ENCODE peak calls at places on chromosome 3, in eight cellular contexts. E is NB4; J is amniotic epithelial cell; B is activated CD4-positive, alpha-beta T cell treated with anti-CD3 and anti-CD28 coated beads, Interleukin-2, amount 10 ng/mL, durations not matched to agents 24 days and 14 days; D is hepatic stellate cell; G is uterus; Z is fibroblast of lung; A is HS-5. N is an unnamed sample.

GRCh38 chr3:69738291-69738690 is 973 bp upstream of the MITF start:
- DNase-seq in G (no peak), E (peak), J (peak), A (no peak), B (no peak), Z (peak), D (no peak), N (peak)

GRCh38 chr3:73490453-73491311 is 134.1 kb downstream of the PDZRN3 start:
- DNase-seq in D (no peak), J (peak), Z (peak), B (no peak), G (no peak), E (no peak), A (no peak), N (no peak)

GRCh38 chr3:48039487-48040190 is 23.4 kb upstream of the MAP4 start:
- DNase-seq in G (no peak), J (peak), A (peak), E (peak), D (peak), B (no peak), Z (peak), N (peak)

GRCh38 chr3:17070560-17070959 is 185.8 kb downstream of the PLCL2 start:
- DNase-seq in D (no peak), A (no peak), G (no peak), Z (peak), E (no peak), J (peak), B (no peak), N (no peak)

GRCh38 chr3:169430687-169431404 is 232.7 kb downstream of the MECOM start:
- DNase-seq in J (peak), Z (peak), B (peak), G (peak), A (no peak), E (peak), D (no peak), N (peak)

GRCh38 chr3:102400766-102401165 is 34.0 kb upstream of the ZPLD1 start:
- DNase-seq in A (peak), B (no peak), G (no peak), Z (peak), D (no peak), J (peak), E (no peak), N (peak)

GRCh38 chr3:128089135-128089534 is 34.5 kb downstream of the RUVBL1 start:
- DNase-seq in Z (no peak), A (no peak), J (no peak), E (no peak), D (no peak), G (no peak), B (no peak), N (no peak)

GRCh38 chr3:101036676-101037075 is 43.5 kb upstream of the ABI3BP start:
- DNase-seq in Z (no peak), B (no peak), E (no peak), G (no peak), D (no peak), A (no peak), J (no peak), N (peak)

GRCh38 chr3:83934208-83935150 is 1024.3 kb upstream of the CADM2 start:
- DNase-seq in J (no peak), A (peak), E (peak), Z (peak), B (no peak), G (no peak), D (no peak), N (peak)

GRCh38 chr3:111277226-111277625 is 205.6 kb downstream of the NECTIN3 start:
- DNase-seq in D (peak), J (peak), Z (peak), G (no peak), B (peak), A (no peak), E (peak), N (peak)

GRCh38 chr3:13934315-13934714 is 54.4 kb upstream of the WNT7A start:
- DNase-seq in D (no peak), E (no peak), Z (no peak), B (no peak), G (no peak), A (no peak), J (no peak), N (no peak)

GRCh38 chr3:126083511-126083912 is 412 bp downstream of the SLC41A3 start:
- DNase-seq in G (peak), J (peak), D (peak), E (peak), B (peak), A (no peak), Z (peak), N (peak)

GRCh38 chr3:23810342-23811116 is 4.8 kb downstream of the UBE2E1 start:
- DNase-seq in A (no peak), E (peak), Z (peak), J (peak), B (peak), G (peak), D (peak), N (no peak)

GRCh38 chr3:189275852-189276251 is 104.1 kb downstream of the TPRG1 start:
- DNase-seq in J (no peak), Z (no peak), D (no peak), G (no peak), E (no peak), B (no peak), A (no peak), N (no peak)

GRCh38 chr3:56962200-56962599 is 98.3 kb upstream of the SPATA12 start:
- DNase-seq in B (no peak), D (no peak), E (no peak), J (no peak), Z (no peak), A (no peak), G (no peak), N (no peak)

GRCh38 chr3:146035366-146035765 is 125.6 kb downstream of the PLOD2 start:
- DNase-seq in A (no peak), G (no peak), J (peak), D (no peak), B (no peak), E (no peak), Z (peak), N (peak)

GRCh38 chr3:17179381-17180205 is 294.8 kb downstream of the PLCL2 start:
- DNase-seq in E (no peak), J (no peak), A (no peak), B (peak), D (peak), Z (peak), G (no peak), N (no peak)

GRCh38 chr3:55169161-55169560 is 241.3 kb upstream of the LRTM1 start:
- DNase-seq in E (no peak), Z (no peak), G (no peak), B (no peak), A (no peak), J (no peak), D (no peak), N (no peak)

GRCh38 chr3:14546041-14546440 is 5.9 kb upstream of the GRIP2 start:
- DNase-seq in D (no peak), J (no peak), G (no peak), A (no peak), E (no peak), Z (no peak), B (no peak), N (no peak)

GRCh38 chr3:78153973-78154372 is 1114.1 kb downstream of the ROBO2 start:
- DNase-seq in E (no peak), B (no peak), Z (no peak), D (no peak), A (no peak), G (no peak), J (no peak), N (no peak)